ENCODE peak calls at places on chromosome 4, in four cellular contexts. W, H, K and C are unnamed samples.

GRCh38 chr4:83516042-83516772 is 19.7 kb upstream of the GPAT3 start:
- DNase-seq in W (no peak), K (no peak), H (no peak), C (no peak)

GRCh38 chr4:139762715-139763114 is 97.1 kb downstream of the MGST2 start:
- DNase-seq in W (no peak), K (no peak), H (no peak), C (no peak)

GRCh38 chr4:1232661-1233621 is 16.0 kb downstream of the CTBP1 start:
- DNase-seq in K (no peak), H (no peak), W (no peak), C (no peak)

GRCh38 chr4:183383606-183384005 is 60.8 kb upstream of the CDKN2AIP start:
- DNase-seq in H (no peak), W (no peak), K (no peak), C (no peak)

GRCh38 chr4:121791481-121791880 is 9.6 kb upstream of the EXOSC9 start:
- DNase-seq in W (no peak), K (no peak), H (no peak), C (no peak)

GRCh38 chr4:612749-613125 is 12.6 kb upstream of the PDE6B start:
- DNase-seq in K (no peak), H (peak; percentile 35), W (no peak), C (no peak)

GRCh38 chr4:6852582-6852981 is 57.0 kb upstream of the TBC1D14 start:
- DNase-seq in K (no peak), W (no peak), H (no peak), C (no peak)

GRCh38 chr4:56977321-56978012 is at the start of gene NOA1:
- DNase-seq in H (peak; percentile 97), K (peak; percentile 99), W (peak; percentile 99), C (peak; percentile 98)

GRCh38 chr4:47383829-47384427 is 79.6 kb downstream of the COMMD8 start:
- DNase-seq in H (no peak), W (no peak), K (no peak), C (no peak)

GRCh38 chr4:39745920-39746319 is 48.0 kb downstream of the UBE2K start:
- DNase-seq in K (no peak), W (no peak), H (no peak), C (no peak)

GRCh38 chr4:10182446-10183424 is 66.1 kb upstream of the WDR1 start:
- DNase-seq in K (no peak), H (no peak), W (no peak), C (no peak)

GRCh38 chr4:107392951-107393350 is 327.1 kb downstream of the PAPSS1 start:
- DNase-seq in K (no peak), H (no peak), W (no peak), C (no peak)

GRCh38 chr4:80279751-80280150 is 13.3 kb downstream of the FGF5 start:
- DNase-seq in H (no peak), W (no peak), K (no peak), C (no peak)

DNA sequence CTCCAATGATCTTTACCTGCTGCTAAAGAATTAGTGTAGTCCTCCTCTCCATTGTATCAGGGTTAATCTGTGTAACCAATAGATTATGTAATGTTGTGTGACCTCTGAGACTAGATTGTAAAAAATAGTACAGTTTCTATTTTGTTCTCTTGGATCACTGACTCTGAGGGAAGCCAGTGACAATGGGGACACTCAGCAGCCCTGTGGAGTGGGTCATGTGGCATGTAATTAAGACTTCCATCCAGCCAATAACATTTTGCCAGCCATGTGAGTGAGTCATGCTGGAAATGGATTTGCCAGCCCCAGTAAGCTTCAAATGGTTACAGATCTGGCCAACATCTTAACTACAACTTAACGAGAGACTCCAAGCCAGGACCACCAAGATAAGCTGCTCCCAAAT is 332.3 kb downstream of the PTTG2 start:
- DNase-seq in W (no peak), K (no peak), H (no peak), C (no peak)
- H3K4me3 ChIP-seq in W (no peak overlapping the region), K (no peak overlapping the region), H (no peak overlapping the region), C (no peak overlapping the region)

GRCh38 chr4:147824884-147825283 is 93.0 kb downstream of the ARHGAP10 start:
- DNase-seq in K (no peak), W (no peak), H (no peak), C (no peak)
- H3K4me1 ChIP-seq in K (peaks cover 29% of the 10 kb centered on the region), W (peaks cover 100% of the 10 kb centered on the region), H (peaks cover 3% of the 10 kb centered on the region), C (peaks cover 74% of the 10 kb centered on the region)

DNA sequence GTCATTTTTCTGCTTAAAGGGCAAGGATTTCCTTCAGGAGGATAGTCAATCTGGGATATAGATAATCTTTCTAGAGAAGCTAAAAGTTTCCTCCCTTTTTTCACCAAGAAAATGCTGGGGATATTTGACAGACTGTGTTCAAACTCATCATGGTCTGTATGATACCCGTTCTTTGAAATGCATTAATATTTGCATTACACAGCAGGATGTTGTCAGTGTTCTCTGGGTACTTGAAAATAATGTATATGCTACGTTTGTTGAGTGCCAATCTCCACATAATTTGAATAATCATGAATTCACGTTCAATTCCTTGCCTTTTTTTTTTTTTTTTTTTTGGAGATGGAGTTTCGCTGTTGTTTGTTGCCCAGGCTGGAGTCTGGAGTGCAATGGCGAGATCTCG is 18.0 kb upstream of the BMPR1B start:
- DNase-seq in H (no peak), K (no peak), W (no peak), C (no peak)
- TF ChIP-seq POLR2AphosphoS5 in H (no peak), K (no peak), W (no peak), C (no peak)

GRCh38 chr4:115260195-115260594 is 146.8 kb upstream of the NDST4 start:
- DNase-seq in K (no peak), W (no peak), H (no peak), C (no peak)

DNA sequence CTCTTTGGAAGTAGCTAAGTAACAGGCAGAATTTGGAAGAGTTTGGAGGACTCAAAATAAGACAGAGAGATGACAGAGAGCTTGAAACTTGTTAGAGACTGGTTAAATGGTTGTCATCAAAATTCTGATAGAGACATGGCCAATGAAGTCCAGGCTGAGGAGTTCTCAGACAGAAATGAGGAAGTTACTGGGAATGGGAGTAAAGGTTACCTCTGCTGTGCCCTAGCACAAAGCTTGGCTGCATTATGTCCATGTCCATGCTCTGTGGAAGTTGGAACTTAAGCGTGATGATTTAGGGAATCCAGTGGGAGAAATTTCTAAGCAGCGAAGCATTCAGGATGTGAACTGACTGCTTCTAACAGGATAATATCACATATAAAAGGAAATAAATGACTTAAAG is 146.2 kb upstream of the NDST4 start:
- DNase-seq in H (no peak), W (no peak), K (no peak), C (no peak)
- H3K4me3 ChIP-seq in H (no peak overlapping the region), W (no peak overlapping the region), K (no peak overlapping the region), C (no peak overlapping the region)

GRCh38 chr4:100827756-100828155 is 309.9 kb upstream of the EMCN start:
- DNase-seq in K (no peak), W (no peak), H (no peak), C (no peak)

GRCh38 chr4:100826808-100827548 is 309.2 kb upstream of the EMCN start:
- DNase-seq in H (no peak), K (no peak), W (no peak), C (no peak)

GRCh38 chr4:100828364-100828763 is 310.5 kb upstream of the EMCN start:
- DNase-seq in H (no peak), K (no peak), W (no peak), C (no peak)

GRCh38 chr4:100823993-100824323 is 306.1 kb upstream of the EMCN start:
- DNase-seq in W (no peak), H (no peak), K (no peak), C (no peak)

GRCh38 chr4:100826067-100826466 is 308.2 kb upstream of the EMCN start:
- DNase-seq in W (no peak), H (no peak), K (no peak), C (no peak)
- H3K4me1 ChIP-seq in W (no peaks in the 10 kb centered on the region), H (no peaks in the 10 kb centered on the region), K (no peaks in the 10 kb centered on the region), C (no peaks in the 10 kb centered on the region)